ENCODE peak calls at places on chromosomes 4 and X, in nine cellular contexts. K is uterus, X is heart right ventricle, S is ovary, E is tibial artery, Z is thyroid gland, W is IMR-90, Y is testis, C is right lobe of liver. R is an unnamed sample.

GRCh38 chrX:7987160-7987992 is 60.2 kb upstream of the PNPLA4 start:
- DNase-seq in K (no peak), X (no peak), S (no peak), E (no peak), Z (no peak), W (peak; percentile 4), Y (no peak), C (no peak), R (no peak)

GRCh38 chr4:177242651-177243296 is 66.9 kb upstream of the NEIL3 start:
- DNase-seq in K (no peak), X (no peak), S (no peak), E (no peak), Z (no peak), W (peak; percentile 48), Y (no peak), C (no peak), R (no peak)

GRCh38 chr4:94974773-94975172 is 217.0 kb downstream of the BMPR1B start:
- DNase-seq in K (no peak), X (no peak), S (no peak), E (no peak), Z (no peak), W (peak; percentile 48), Y (no peak), C (no peak), R (no peak)

GRCh38 chrX:40173662-40174593 is 76.2 kb upstream of the BCOR start:
- DNase-seq in K (peak; percentile 37), X (peak; percentile 36), S (peak; percentile 47), E (peak; percentile 63), Z (peak; percentile 68), W (no peak), Y (peak; percentile 28), C (peak; percentile 49), R (peak; percentile 81)

GRCh38 chr4:62571494-62571893 is 1371.4 kb downstream of the ADGRL3 start:
- DNase-seq in K (no peak), X (no peak), S (no peak), E (no peak), Z (no peak), W (no peak), Y (no peak), C (no peak), R (no peak)

GRCh38 chrX:7996414-7996813 is 69.2 kb upstream of the PNPLA4 start:
- DNase-seq in K (no peak), X (no peak), S (no peak), E (no peak), Z (peak; percentile 41), W (peak; percentile 40), Y (peak; percentile 20), C (no peak), R (no peak)

GRCh38 chrX:39972340-39972739 is 125.4 kb downstream of the BCOR start:
- DNase-seq in K (no peak), X (no peak), S (no peak), E (no peak), Z (no peak), W (peak; percentile 53), Y (no peak), C (no peak), R (no peak)

GRCh38 chrX:13077168-13077567 is 32.7 kb upstream of the FAM9C start:
- DNase-seq in K (no peak), X (no peak), S (no peak), E (peak; percentile 70), Z (no peak), W (peak; percentile 47), Y (no peak), C (no peak), R (peak; percentile 49)

GRCh38 chr4:86967798-86968197 is 33.0 kb downstream of the AFF1 start:
- DNase-seq in K (no peak), X (no peak), S (no peak), E (no peak), Z (no peak), W (peak; percentile 48), Y (no peak), C (no peak), R (no peak)

GRCh38 chrX:11367609-11368430 is 74.6 kb downstream of the AMELX start:
- DNase-seq in K (no peak), X (no peak), S (no peak), E (no peak), Z (no peak), W (peak; percentile 10), Y (no peak), C (no peak), R (no peak)

DNA sequence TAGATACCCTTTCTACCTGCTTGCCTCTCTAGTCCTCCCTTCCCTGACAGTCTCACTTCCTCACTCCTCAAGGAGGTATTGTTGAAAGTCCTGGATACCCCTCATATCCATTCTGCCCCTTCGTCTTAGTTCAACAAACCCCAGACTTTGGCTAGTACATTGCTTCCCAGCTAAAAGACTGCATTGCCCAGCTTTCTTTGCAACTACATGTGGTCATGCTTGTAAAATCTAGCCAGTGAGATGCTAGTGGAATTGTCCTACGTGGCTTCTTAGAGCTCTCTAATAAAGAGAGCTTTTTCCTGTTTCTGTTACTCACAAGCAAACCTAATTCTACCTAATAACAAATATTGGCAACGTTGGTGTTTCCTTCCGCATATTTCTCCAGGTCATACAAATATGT is 237.9 kb upstream of the PSAPL1 start:
- DNase-seq in K (no peak), X (no peak), S (no peak), E (no peak), Z (no peak), W (no peak), Y (no peak), C (no peak), R (no peak)
- TF ChIP-seq CTCF in K (no peak), X (no peak), S (no peak), E (no peak), Z (no peak), W (no peak), Y (no peak), C (no peak), R (no peak)

GRCh38 chr4:28229092-28229491 is 1368.5 kb downstream of the STIM2 start:
- DNase-seq in K (no peak), X (no peak), S (no peak), E (no peak), Z (no peak), W (peak; percentile 78), Y (no peak), C (no peak), R (no peak)
- H3K4me1 ChIP-seq in K (no peaks in the 10 kb centered on the region), X (no peaks in the 10 kb centered on the region), S (no peaks in the 10 kb centered on the region), E (no peaks in the 10 kb centered on the region), Z (no peaks in the 10 kb centered on the region), W (peaks cover 7% of the 10 kb centered on the region), Y (no peaks in the 10 kb centered on the region), C (no peaks in the 10 kb centered on the region), R (no peaks in the 10 kb centered on the region)

GRCh38 chr4:121177238-121178137 is 13.4 kb upstream of the TNIP3 start:
- DNase-seq in K (no peak), X (no peak), S (no peak), E (no peak), Z (no peak), W (no peak), Y (no peak), C (no peak), R (no peak)

GRCh38 chr4:121181493-121181892 is 17.4 kb upstream of the TNIP3 start:
- DNase-seq in K (no peak), X (no peak), S (no peak), E (no peak), Z (no peak), W (no peak), Y (no peak), C (no peak), R (no peak)

GRCh38 chr4:121180558-121180957 is 16.4 kb upstream of the TNIP3 start:
- DNase-seq in K (no peak), X (no peak), S (no peak), E (no peak), Z (no peak), W (no peak), Y (no peak), C (no peak), R (no peak)

DNA sequence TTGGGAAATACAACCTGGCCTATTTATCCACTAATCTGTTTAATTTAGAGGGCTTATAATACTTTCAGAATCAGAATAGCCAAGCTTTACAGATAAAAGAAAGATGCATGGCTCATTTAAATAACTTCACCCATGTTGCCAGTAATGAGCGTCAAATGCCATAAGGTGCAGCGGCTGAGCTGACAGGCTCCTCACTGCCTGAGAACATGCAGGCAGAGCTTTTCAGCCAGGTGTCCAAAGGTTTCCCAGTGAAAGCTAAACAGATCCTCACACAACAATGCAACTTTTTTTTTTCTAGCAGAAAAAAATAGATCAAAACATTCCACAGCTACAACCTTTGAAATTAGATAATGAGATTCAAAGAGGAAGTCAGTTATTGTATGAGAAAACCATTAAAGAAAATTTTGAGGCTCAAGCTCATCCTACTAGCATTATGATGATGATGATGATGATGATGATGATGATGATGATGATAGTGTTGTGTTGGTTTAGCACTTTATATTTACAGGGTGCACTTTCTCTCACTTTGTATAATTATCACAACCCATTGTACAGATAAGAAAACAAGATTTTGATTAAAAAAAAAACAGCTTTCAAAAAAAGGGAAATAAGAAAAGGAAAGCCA is 12.1 kb upstream of the TNIP3 start:
- DNase-seq in K (no peak), X (no peak), S (no peak), E (no peak), Z (no peak), W (no peak), Y (no peak), C (no peak), R (no peak)
- H3K4me3 ChIP-seq in K (no peak overlapping the region), X (no peak overlapping the region), S (no peak overlapping the region), E (no peak overlapping the region), Z (no peak overlapping the region), W (no peak overlapping the region), Y (no peak overlapping the region), C (no peak overlapping the region), R (no peak overlapping the region)

GRCh38 chr4:57158221-57158620 is 48.0 kb upstream of the IGFBP7 start:
- DNase-seq in K (no peak), X (no peak), S (no peak), E (no peak), Z (no peak), W (no peak), Y (no peak), C (no peak), R (no peak)

GRCh38 chr4:57154926-57155325 is 44.7 kb upstream of the IGFBP7 start:
- DNase-seq in K (no peak), X (no peak), S (no peak), E (no peak), Z (no peak), W (no peak), Y (no peak), C (no peak), R (no peak)

GRCh38 chr4:57157611-57158137 is 47.5 kb upstream of the IGFBP7 start:
- DNase-seq in K (no peak), X (no peak), S (no peak), E (no peak), Z (no peak), W (no peak), Y (no peak), C (no peak), R (no peak)

GRCh38 chr4:57154191-57154590 is 44.0 kb upstream of the IGFBP7 start:
- DNase-seq in K (no peak), X (no peak), S (no peak), E (no peak), Z (no peak), W (peak; percentile 23), Y (no peak), C (no peak), R (no peak)

GRCh38 chr4:57156242-57156990 is 46.2 kb upstream of the IGFBP7 start:
- DNase-seq in K (no peak), X (no peak), S (no peak), E (no peak), Z (no peak), W (peak; percentile 41), Y (no peak), C (no peak), R (no peak)
- TF ChIP-seq CTCF in K (no peak), X (no peak), S (no peak), E (no peak), Z (no peak), W (no peak), Y (no peak), C (no peak), R (no peak)